ENCODE peak calls at places on chromosomes 4 and X, in six cellular contexts. N is HTR-8/SVneo; F is stimulated activated CD4-positive, alpha-beta T cell treated with anti-CD3 and anti-CD28 coated beads, Interleukin-4, amount 100 ng/mL, for 4 hours; K is activated naive CD4-positive, alpha-beta T cell; C is adipocyte; Q is lung. A is an unnamed sample.

GRCh38 chr4:106624674-106625073 is 256.1 kb upstream of the GIMD1 start:
- DNase-seq in N (no peak), F (no peak), K (no peak), C (peak; percentile 22), Q (no peak), A (no peak)

GRCh38 chrX:53186363-53186762 is 38.6 kb downstream of the KDM5C start:
- DNase-seq in N (no peak), F (peak; percentile 26), K (no peak), C (no peak), Q (no peak), A (no peak)

GRCh38 chr4:989722-990471 is 3.1 kb downstream of the IDUA start:
- DNase-seq in N (no peak), F (no peak), K (no peak), C (no peak), Q (no peak), A (no peak)

GRCh38 chrX:73963682-73964081 is 340.3 kb upstream of the ZCCHC13 start:
- DNase-seq in N (no peak), F (no peak), K (no peak), C (no peak), Q (no peak), A (no peak)

GRCh38 chrX:20421275-20421674 is 154.6 kb upstream of the RPS6KA3 start:
- DNase-seq in N (peak; percentile 26), F (no peak), K (no peak), C (no peak), Q (no peak), A (no peak)

GRCh38 chr4:121749225-121749624 is 15.7 kb downstream of the SMIM43 start:
- DNase-seq in N (no peak), F (no peak), K (no peak), C (no peak), Q (no peak), A (no peak)

GRCh38 chr4:156560701-156561100 is 410.9 kb downstream of the PDGFC start:
- DNase-seq in N (no peak), F (no peak), K (no peak), C (no peak), Q (no peak), A (no peak)

GRCh38 chr4:24794916-24795665 is at the start of gene SOD3:
- DNase-seq in N (no peak), F (no peak), K (no peak), C (peak; percentile 87), Q (peak; percentile 89), A (no peak)

GRCh38 chr4:173257732-173258717 is 76.1 kb downstream of the HMGB2 start:
- DNase-seq in N (peak; percentile 48), F (peak; percentile 45), K (no peak), C (peak; percentile 86), Q (peak; percentile 36), A (no peak)

GRCh38 chrX:153804100-153804595 is 9.7 kb downstream of the SSR4 start:
- DNase-seq in N (no peak), F (no peak), K (no peak), C (no peak), Q (no peak), A (no peak)

GRCh38 chr4:149521611-149522010 is 294.0 kb downstream of the IQCM start:
- DNase-seq in N (no peak), F (no peak), K (no peak), C (no peak), Q (no peak), A (no peak)

GRCh38 chr4:142845293-142846070 is 619 bp downstream of the INPP4B start:
- DNase-seq in N (no peak), F (no peak), K (no peak), C (peak; percentile 36), Q (no peak), A (no peak)

GRCh38 chrX:78327370-78328048 is at the start of gene CYSLTR1:
- DNase-seq in N (no peak), F (no peak), K (no peak), C (no peak), Q (no peak), A (no peak)

GRCh38 chr4:133129237-133129636 is 19.9 kb upstream of the PCDH10 start:
- DNase-seq in N (no peak), F (no peak), K (no peak), C (no peak), Q (no peak), A (no peak)

GRCh38 chr4:184798504-184798903 is 27.3 kb downstream of the ACSL1 start:
- DNase-seq in N (no peak), F (no peak), K (no peak), C (no peak), Q (no peak), A (no peak)

GRCh38 chr4:121692261-121692660 is 4.5 kb downstream of the ANXA5 start:
- DNase-seq in N (no peak), F (no peak), K (no peak), C (no peak), Q (no peak), A (no peak)

GRCh38 chrX:132692066-132692465 is 203.2 kb upstream of the MBNL3 start:
- DNase-seq in N (no peak), F (no peak), K (no peak), C (no peak), Q (no peak), A (no peak)

GRCh38 chrX:136028383-136028984 is 43.2 kb downstream of the SLC9A6 start:
- DNase-seq in N (peak; percentile 11), F (no peak), K (no peak), C (peak; percentile 85), Q (no peak), A (no peak)

GRCh38 chr4:108141213-108142045 is 27.3 kb downstream of the LEF1 start:
- DNase-seq in N (no peak), F (no peak), K (no peak), C (peak; percentile 19), Q (no peak), A (no peak)

GRCh38 chr4:48467891-48468290 is 15.3 kb upstream of the SLC10A4 start:
- DNase-seq in N (no peak), F (no peak), K (no peak), C (no peak), Q (no peak), A (no peak)

GRCh38 chr4:76526585-76526990 is 91.6 kb downstream of the SHROOM3 start:
- DNase-seq in N (no peak), F (no peak), K (no peak), C (no peak), Q (peak; percentile 49), A (no peak)

GRCh38 chrX:150361777-150362351 is 1.3 kb upstream of the MAMLD1 start:
- DNase-seq in N (no peak), F (peak; percentile 22), K (no peak), C (peak; percentile 41), Q (peak; percentile 25), A (no peak)

GRCh38 chr4:6802626-6803025 is 20.1 kb downstream of the KIAA0232 start:
- DNase-seq in N (no peak), F (no peak), K (no peak), C (no peak), Q (no peak), A (no peak)

GRCh38 chr4:41418444-41418843 is 119.5 kb upstream of the LIMCH1 start:
- DNase-seq in N (no peak), F (no peak), K (no peak), C (peak; percentile 45), Q (no peak), A (no peak)

GRCh38 chrX:85111347-85111746 is 107.7 kb downstream of the APOOL start:
- DNase-seq in N (no peak), F (no peak), K (no peak), C (peak; percentile 65), Q (no peak), A (no peak)

GRCh38 chr4:140497776-140498636 is at the start of gene MGAT4D:
- DNase-seq in N (no peak), F (no peak), K (no peak), C (peak; percentile 14), Q (no peak), A (no peak)

GRCh38 chrX:132217203-132218073 is 1.8 kb downstream of the RAP2C start:
- DNase-seq in N (peak; percentile 28), F (peak; percentile 84), K (peak; percentile 17), C (peak; percentile 79), Q (peak; percentile 71), A (peak; percentile 41)

GRCh38 chr4:3712112-3712805 is 53.9 kb upstream of the ADRA2C start:
- DNase-seq in N (no peak), F (no peak), K (no peak), C (no peak), Q (no peak), A (no peak)

GRCh38 chr4:62118558-62118957 is 918.4 kb downstream of the ADGRL3 start:
- DNase-seq in N (no peak), F (no peak), K (no peak), C (peak; percentile 34), Q (no peak), A (no peak)

GRCh38 chr4:174406416-174406815 is 115.9 kb downstream of the HPGD start:
- DNase-seq in N (no peak), F (no peak), K (no peak), C (no peak), Q (no peak), A (no peak)